ENCODE peak calls at places on chromosomes 6 and 20, in seven cellular contexts. H is Peyer's patch, E is heart left ventricle, C is mesenchymal stem cell, Y is left lung, D is colonic mucosa, J is prostate gland. O is an unnamed sample. For H3K9me3, the result is how much of the 10 kb centered on the place peaks cover.

GRCh38 chr6:147905721-147906120 is 397.2 kb downstream of the SAMD5 start:
- DNase-seq in C (no peak), E (no peak), Y (no peak), D (no peak), H (no peak), J (no peak), O (no peak)

GRCh38 chr6:135162678-135163439 is 18.2 kb upstream of the MYB start:
- DNase-seq in E (no peak), D (peak), H (no peak), Y (no peak), J (no peak), C (peak), O (no peak)

GRCh38 chr6:170210026-170210390 is 80.9 kb downstream of the DLL1 start:
- DNase-seq in H (peak), D (peak), C (no peak), E (no peak), Y (peak), J (no peak), O (peak)

GRCh38 chr6:151729829-151730495 is 77.5 kb upstream of the ESR1 start:
- DNase-seq in J (no peak), H (no peak), Y (no peak), C (no peak), D (no peak), E (no peak), O (no peak)

GRCh38 chr6:116059713-116060571 is 749 bp downstream of the FRK start:
- DNase-seq in D (peak), Y (peak), H (peak), J (peak), C (no peak), E (no peak), O (peak)

GRCh38 chr6:132669690-132670291 is 10.8 kb upstream of the TAAR1 start:
- DNase-seq in E (no peak), C (peak), D (no peak), J (no peak), Y (no peak), H (no peak), O (no peak)

GRCh38 chr6:48866681-48867080 is 596.4 kb downstream of the MMUT start:
- DNase-seq in D (no peak), H (no peak), Y (no peak), E (no peak), J (no peak), C (no peak), O (no peak)

GRCh38 chr20:33822423-33822822 is 11.3 kb downstream of the CHMP4B start:
- DNase-seq in E (peak), H (no peak), J (no peak), Y (no peak), C (no peak), D (no peak), O (no peak)

GRCh38 chr6:37068523-37069270 is 63.2 kb downstream of the FGD2 start:
- DNase-seq in J (no peak), H (no peak), E (no peak), Y (no peak), C (no peak), D (no peak), O (no peak)

GRCh38 chr6:4004249-4004648 is 74.7 kb downstream of the FAM217A start:
- DNase-seq in H (no peak), E (no peak), Y (no peak), C (peak), J (no peak), D (no peak), O (no peak)

GRCh38 chr6:167153523-167153959 is 4.2 kb downstream of the GPR31 start:
- DNase-seq in C (no peak), D (no peak), H (no peak), Y (no peak), E (no peak), J (no peak), O (no peak)

GRCh38 chr6:74671558-74672025 is 534.3 kb downstream of the COL12A1 start:
- DNase-seq in E (no peak), D (no peak), J (no peak), Y (peak), H (no peak), C (peak), O (no peak)

GRCh38 chr6:921400-921799 is 228.5 kb upstream of the EXOC2 start:
- DNase-seq in C (no peak), H (no peak), J (no peak), D (no peak), E (no peak), Y (no peak), O (no peak)
- H3K9me3 ChIP-seq in C (under half), H (under half), J (under half), D (under half), E (under half), Y (under half), O (under half)

GRCh38 chr20:58531657-58532056 is 16.5 kb upstream of the APCDD1L start:
- DNase-seq in J (no peak), H (no peak), D (no peak), Y (no peak), E (no peak), C (no peak), O (no peak)
- H3K9me3 ChIP-seq in J (under half), H (under half), D (under half), Y (under half), E (under half), C (half or more), O (under half)

GRCh38 chr6:138719011-138719635 is 54.4 kb upstream of the CCDC28A start:
- DNase-seq in C (peak), Y (no peak), D (no peak), E (no peak), H (no peak), J (no peak), O (no peak)

GRCh38 chr6:138719744-138720143 is 53.8 kb upstream of the CCDC28A start:
- DNase-seq in E (no peak), H (no peak), D (no peak), J (no peak), C (no peak), Y (no peak), O (no peak)

GRCh38 chr6:138716971-138717370 is 56.6 kb upstream of the CCDC28A start:
- DNase-seq in D (no peak), E (no peak), H (no peak), J (no peak), Y (no peak), C (no peak), O (no peak)

GRCh38 chr6:138714493-138714892 is 59.1 kb upstream of the CCDC28A start:
- DNase-seq in C (no peak), D (no peak), E (no peak), J (no peak), H (no peak), Y (no peak), O (no peak)

DNA sequence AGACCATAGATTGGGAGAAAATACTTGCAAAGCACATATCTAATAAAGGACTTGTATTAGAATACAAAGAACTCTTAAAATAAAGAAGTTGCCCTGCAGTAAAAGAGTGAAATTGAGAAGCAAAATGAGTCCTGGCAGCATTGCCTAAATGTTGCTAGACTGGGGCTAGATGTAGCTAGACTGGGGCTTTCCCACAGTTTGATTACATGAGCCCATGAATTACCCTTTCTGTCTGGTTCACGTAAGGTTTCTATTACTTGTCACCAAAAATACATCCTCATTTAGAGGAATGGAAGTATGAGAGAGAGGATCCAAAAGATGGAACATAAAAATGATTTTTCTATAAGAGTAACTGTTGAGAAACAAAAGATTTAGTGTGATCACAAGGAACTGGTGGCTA is 57.6 kb upstream of the CCDC28A start:
- DNase-seq in C (no peak), J (no peak), E (no peak), D (no peak), H (no peak), Y (no peak), O (no peak)
- H3K9me3 ChIP-seq in C (under half), J (under half), E (under half), D (under half), H (under half), Y (under half), O (under half)

DNA sequence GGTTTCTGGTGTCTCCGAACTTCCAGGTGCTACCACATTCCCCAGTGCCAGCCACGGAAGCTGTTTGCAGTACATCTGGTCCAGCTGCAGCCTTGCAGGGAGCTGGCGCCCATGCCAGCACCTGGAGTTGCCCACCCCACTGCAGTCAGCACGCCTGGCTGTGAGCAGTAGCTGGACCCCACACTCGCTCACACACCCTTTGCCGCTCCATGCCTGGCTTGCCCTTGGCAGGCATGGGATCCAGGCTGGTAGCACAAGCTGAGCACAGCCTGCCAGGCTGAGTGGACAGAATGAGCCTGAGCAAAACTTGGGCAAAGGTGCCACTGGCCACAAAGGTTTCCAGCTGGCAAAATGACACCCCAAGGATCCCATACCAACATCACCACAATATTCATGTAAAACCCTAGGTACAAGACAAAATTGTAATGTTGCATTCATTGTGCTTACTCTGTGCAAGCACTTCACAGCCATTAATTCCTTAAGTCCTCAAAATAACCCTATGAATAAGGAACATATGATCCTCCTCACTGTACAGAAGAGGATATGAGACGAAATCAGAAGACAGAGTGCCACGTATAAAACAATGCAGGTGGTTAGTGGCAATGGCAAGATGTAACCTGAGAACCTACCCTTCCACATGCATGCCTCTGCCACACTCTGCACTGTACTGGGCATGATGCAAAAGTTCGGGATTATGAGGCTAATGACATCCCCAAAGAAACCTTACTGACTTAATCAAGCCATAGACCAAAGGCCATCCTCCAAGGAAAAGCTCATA is 18.3 kb downstream of the KIF16B start:
- DNase-seq in Y (no peak), E (no peak), J (no peak), D (no peak), C (no peak), H (no peak), O (no peak)
- H3K9me3 ChIP-seq in Y (under half), E (under half), J (under half), D (under half), C (under half), H (under half), O (under half)

GRCh38 chr6:27448456-27448855 is 24.4 kb downstream of the ZNF184 start:
- DNase-seq in J (no peak), E (no peak), H (no peak), C (no peak), D (no peak), Y (no peak), O (no peak)
- H3K9me3 ChIP-seq in J (under half), E (under half), H (under half), C (half or more), D (under half), Y (half or more), O (half or more)

GRCh38 chr20:48905322-48905647 is 16.2 kb upstream of the ARFGEF2 start:
- DNase-seq in C (no peak), H (no peak), Y (no peak), J (no peak), D (no peak), E (no peak), O (no peak)

GRCh38 chr20:48901326-48901725 is 20.2 kb upstream of the ARFGEF2 start:
- DNase-seq in C (no peak), Y (no peak), H (no peak), J (no peak), E (no peak), D (no peak), O (no peak)

GRCh38 chr20:48906221-48906877 is 15.2 kb upstream of the ARFGEF2 start:
- DNase-seq in E (no peak), D (no peak), Y (no peak), C (no peak), J (no peak), H (no peak), O (no peak)

GRCh38 chr20:48903705-48904104 is 17.8 kb upstream of the ARFGEF2 start:
- DNase-seq in H (no peak), J (no peak), D (no peak), E (no peak), Y (no peak), C (no peak), O (no peak)

GRCh38 chr20:48904566-48905321 is 16.8 kb upstream of the ARFGEF2 start:
- DNase-seq in C (peak), E (no peak), D (peak), J (peak), H (no peak), Y (no peak), O (no peak)
- H3K9me3 ChIP-seq in C (under half), E (under half), D (under half), J (under half), H (under half), Y (under half), O (under half)

O was measured in upper lobe of right lung.